ENCODE peak calls at places on chromosomes 6 and 20, in six cellular contexts. Z is CD8-positive, alpha-beta memory T cell; R is CD4-positive, CD25-positive, alpha-beta regulatory T cell; D is A549; P is heart right ventricle; S is OCI-LY7. I is an unnamed sample. For H3K4me1, the result is how much of the 10 kb centered on the place peaks cover.

GRCh38 chr6:23483896-23484295 is 642.1 kb upstream of the NRSN1 start:
- DNase-seq in Z (no peak), R (no peak), D (no peak), P (no peak), S (no peak), I (no peak)

GRCh38 chr20:44198872-44199271 is 11.7 kb downstream of the OSER1 start:
- DNase-seq in Z (no peak), R (peak), D (no peak), P (no peak), S (no peak), I (no peak)

GRCh38 chr20:53331151-53331973 is 262.3 kb downstream of the ZNF217 start:
- DNase-seq in Z (no peak), R (no peak), D (no peak), P (peak), S (no peak), I (no peak)

GRCh38 chr6:26312096-26312463 is 52.9 kb upstream of the BTN3A2 start:
- DNase-seq in Z (no peak), R (no peak), D (no peak), P (no peak), S (no peak), I (no peak)

GRCh38 chr20:3667434-3668037 is 4.3 kb upstream of the GFRA4 start:
- DNase-seq in Z (no peak), R (no peak), D (no peak), P (no peak), S (no peak), I (no peak)

GRCh38 chr6:126786262-126786661 is 332.2 kb upstream of the RSPO3 start:
- DNase-seq in Z (no peak), R (no peak), D (no peak), P (no peak), S (no peak), I (no peak)

GRCh38 chr6:63509652-63510352 is 62.5 kb upstream of the LOC128125822 start:
- DNase-seq in Z (no peak), R (no peak), D (no peak), P (peak), S (no peak), I (peak)

GRCh38 chr6:47079638-47080037 is 37.5 kb upstream of the ADGRF1 start:
- DNase-seq in Z (no peak), R (no peak), D (no peak), P (no peak), S (no peak), I (no peak)

GRCh38 chr6:79818471-79818870 is 128.9 kb downstream of the ELOVL4 start:
- DNase-seq in Z (no peak), R (no peak), D (no peak), P (no peak), S (no peak), I (no peak)

GRCh38 chr6:92979281-92979680 is 440.1 kb downstream of the EPHA7 start:
- DNase-seq in Z (no peak), R (no peak), D (no peak), P (no peak), S (no peak), I (no peak)

GRCh38 chr20:19015890-19016465 is 196.5 kb upstream of the SLC24A3 start:
- DNase-seq in Z (no peak), R (no peak), D (no peak), P (no peak), S (no peak), I (peak)

GRCh38 chr20:25065625-25066338 is 7.8 kb upstream of the ACSS1 start:
- DNase-seq in Z (peak), R (peak), D (peak), P (peak), S (peak), I (peak)

GRCh38 chr20:40689943-40690835 is 1.2 kb upstream of the MAFB start:
- DNase-seq in Z (peak), R (peak), D (peak), P (peak), S (peak), I (peak)

GRCh38 chr20:40687384-40688128 is 1.5 kb downstream of the MAFB start:
- DNase-seq in Z (no peak), R (no peak), D (no peak), P (peak), S (no peak), I (peak)

GRCh38 chr20:40689100-40689942 is at the start of gene MAFB:
- DNase-seq in Z (peak), R (peak), D (peak), P (peak), S (no peak), I (peak)

GRCh38 chr20:40686893-40687292 is 2.1 kb downstream of the MAFB start:
- DNase-seq in Z (no peak), R (no peak), D (no peak), P (no peak), S (no peak), I (no peak)

GRCh38 chr20:40688129-40689099 is 622 bp downstream of the MAFB start:
- DNase-seq in Z (no peak), R (no peak), D (no peak), P (no peak), S (no peak), I (peak)
- H3K27ac ChIP-seq in Z (no peak), R (no peak), D (no peak), P (peak), S (no peak), I (peak)

GRCh38 chr6:151240036-151240685 is 394 bp downstream of the AKAP12 start:
- DNase-seq in Z (no peak), R (peak), D (peak), P (peak), S (no peak), I (peak)

GRCh38 chr6:151241853-151242252 is 2.1 kb downstream of the AKAP12 start:
- DNase-seq in Z (no peak), R (no peak), D (no peak), P (no peak), S (no peak), I (no peak)

GRCh38 chr6:151240861-151241642 is 1.3 kb downstream of the AKAP12 start:
- DNase-seq in Z (no peak), R (peak), D (peak), P (peak), S (no peak), I (no peak)

GRCh38 chr6:151239603-151240035 is at the start of gene AKAP12:
- DNase-seq in Z (no peak), R (no peak), D (no peak), P (peak), S (no peak), I (no peak)

GRCh38 chr6:151242420-151242841 is 2.7 kb downstream of the AKAP12 start:
- DNase-seq in Z (no peak), R (no peak), D (no peak), P (no peak), S (no peak), I (no peak)
- H3K4me1 ChIP-seq in Z (under half), R (under half), D (under half), P (under half), S (under half), I (under half)

GRCh38 chr20:50193169-50193850 is 2.7 kb downstream of the CEBPB start:
- DNase-seq in Z (no peak), R (no peak), D (no peak), P (no peak), S (no peak), I (peak)
- H3K27ac ChIP-seq in Z (peak), R (no peak), D (peak), P (peak), S (peak), I (peak)

GRCh38 chr20:58882704-58883089 is 30.2 kb downstream of the GNAS start:
- DNase-seq in Z (no peak), R (no peak), D (no peak), P (no peak), S (no peak), I (no peak)
- H3K4me1 ChIP-seq in Z (under half), R (under half), D (under half), P (under half), S (under half), I (under half)